ENCODE peak calls at places on chromosomes 2 and 18, in seven cellular contexts. U is H7; R is adipocyte; S is fibroblast of lung; L is GDM1; O is activated CD4-positive, alpha-beta T cell treated with anti-CD3 and anti-CD28 coated beads for 4 hours; M is upper lobe of right lung. A is an unnamed sample.

GRCh38 chr2:233976690-233977294 is 59.6 kb downstream of the TRPM8 start:
- DNase-seq in U (peak), R (peak), S (peak), L (no peak), O (peak), M (no peak), A (no peak)

GRCh38 chr2:132465917-132466316 is 49.3 kb downstream of the GPR39 start:
- DNase-seq in U (no peak), R (no peak), S (no peak), L (no peak), O (no peak), M (no peak), A (no peak)

GRCh38 chr2:113854970-113855740 is 34.7 kb upstream of the ACTR3 start:
- DNase-seq in U (no peak), R (no peak), S (no peak), L (no peak), O (no peak), M (no peak), A (no peak)

GRCh38 chr2:222651721-222652420 is 4.0 kb downstream of the FARSB start:
- DNase-seq in U (no peak), R (peak), S (no peak), L (no peak), O (no peak), M (no peak), A (no peak)

GRCh38 chr2:27893031-27893430 is 2.5 kb downstream of the BABAM2 start:
- DNase-seq in U (no peak), R (no peak), S (no peak), L (no peak), O (peak), M (no peak), A (no peak)

GRCh38 chr2:207482630-207483029 is 47.1 kb upstream of the CREB1 start:
- DNase-seq in U (no peak), R (peak), S (peak), L (no peak), O (no peak), M (no peak), A (no peak)

GRCh38 chr2:26922638-26923466 is 47.6 kb upstream of the MAPRE3 start:
- DNase-seq in U (peak), R (peak), S (peak), L (peak), O (peak), M (no peak), A (no peak)

GRCh38 chr2:143282684-143283083 is 153.5 kb downstream of the ARHGAP15 start:
- DNase-seq in U (no peak), R (no peak), S (no peak), L (no peak), O (peak), M (no peak), A (no peak)

GRCh38 chr18:45590060-45590537 is 25.2 kb upstream of the SLC14A2 start:
- DNase-seq in U (no peak), R (peak), S (peak), L (no peak), O (no peak), M (no peak), A (no peak)

GRCh38 chr2:54206596-54206995 is 49.4 kb downstream of the TSPYL6 start:
- DNase-seq in U (peak), R (peak), S (peak), L (no peak), O (no peak), M (no peak), A (no peak)

GRCh38 chr2:46460991-46461715 is 18.2 kb upstream of the TMEM247 start:
- DNase-seq in U (peak), R (peak), S (peak), L (peak), O (peak), M (peak), A (peak)

GRCh38 chr2:109347626-109348025 is 218.6 kb downstream of the SH3RF3 start:
- DNase-seq in U (peak), R (no peak), S (no peak), L (no peak), O (no peak), M (peak), A (no peak)

GRCh38 chr2:231780123-231780908 is 766 bp downstream of the PDE6D start:
- DNase-seq in U (peak), R (peak), S (peak), L (no peak), O (peak), M (peak), A (no peak)

GRCh38 chr18:5288517-5288935 is 7.0 kb downstream of the ZBTB14 start:
- DNase-seq in U (no peak), R (no peak), S (no peak), L (no peak), O (no peak), M (no peak), A (no peak)

GRCh38 chr2:169796441-169796840 is 2.2 kb upstream of the SSB start:
- DNase-seq in U (no peak), R (no peak), S (no peak), L (no peak), O (no peak), M (no peak), A (no peak)